ENCODE peak calls at places on chromosomes 13 and 19, in seven cellular contexts. P, W, E, B, Q, Z and Y are unnamed samples.

GRCh38 chr13:44578064-44578394 is 1.9 kb upstream of the TSC22D1 start:
- DNase-seq in P (no peak), B (peak; percentile 42), E (no peak), Z (peak; percentile 70), W (no peak), Q (no peak), Y (no peak)

GRCh38 chr19:1076951-1077350 is 10.0 kb downstream of the ARHGAP45 start:
- DNase-seq in W (no peak), Z (peak; percentile 32), B (no peak), E (no peak), P (no peak), Q (peak; percentile 96), Y (no peak)

GRCh38 chr13:72218966-72219365 is 352.0 kb upstream of the DACH1 start:
- DNase-seq in Z (no peak), Q (no peak), E (no peak), W (no peak), P (no peak), B (no peak), Y (no peak)

GRCh38 chr13:108609353-108609752 is 20.1 kb upstream of the MYO16 start:
- DNase-seq in E (no peak), B (peak; percentile 2), Z (peak; percentile 24), P (no peak), W (no peak), Q (no peak), Y (no peak)

GRCh38 chr13:32060319-32060924 is 28.8 kb downstream of the FRY start:
- DNase-seq in P (peak; percentile 7), E (no peak), W (no peak), B (no peak), Q (no peak), Z (no peak), Y (no peak)

GRCh38 chr19:24000656-24001055 is 86.0 kb downstream of the ZNF726 start:
- DNase-seq in B (no peak), W (no peak), P (no peak), Q (no peak), E (no peak), Z (no peak), Y (no peak)

GRCh38 chr19:33461256-33462111 is 60.1 kb downstream of the PEPD start:
- DNase-seq in E (no peak), Q (no peak), W (no peak), B (no peak), Z (no peak), P (no peak), Y (no peak)

GRCh38 chr19:50772408-50773311 is 2.4 kb downstream of the GPR32 start:
- DNase-seq in P (no peak), Z (peak; percentile 39), E (no peak), W (no peak), B (no peak), Q (peak; percentile 62), Y (no peak)

GRCh38 chr19:18905520-18906236 is 9.7 kb upstream of the CERS1 start:
- DNase-seq in E (no peak), P (no peak), Z (no peak), Q (no peak), W (no peak), B (no peak), Y (no peak)

GRCh38 chr19:41595258-41595889 is 19.4 kb downstream of the CEACAM21 start:
- DNase-seq in Z (peak; percentile 89), W (no peak), E (peak; percentile 60), Q (peak; percentile 81), B (peak; percentile 68), P (no peak), Y (no peak)

GRCh38 chr13:19597523-19597922 is 35.9 kb upstream of the MPHOSPH8 start:
- DNase-seq in P (no peak), W (no peak), E (no peak), Z (peak; percentile 79), Q (no peak), B (peak; percentile 74), Y (no peak)

GRCh38 chr19:52602931-52603330 is 32.8 kb downstream of the ZNF701 start:
- DNase-seq in B (peak; percentile 6), Q (no peak), Z (peak; percentile 49), E (no peak), P (no peak), W (no peak), Y (no peak)

GRCh38 chr19:18896421-18896841 is 473 bp upstream of the CERS1 start:
- DNase-seq in B (peak; percentile 13), W (no peak), Q (no peak), E (no peak), Z (peak; percentile 49), P (no peak), Y (no peak)

GRCh38 chr19:18009412-18010066 is 1.6 kb downstream of the ARRDC2 start:
- DNase-seq in Z (peak; percentile 72), Q (no peak), B (peak; percentile 39), P (no peak), W (no peak), E (no peak), Y (no peak)

GRCh38 chr13:50079278-50080157 is 64.3 kb downstream of the KCNRG start:
- DNase-seq in E (no peak), Q (no peak), W (no peak), Z (no peak), B (no peak), P (no peak), Y (no peak)

GRCh38 chr13:75566658-75567057 is 17.1 kb downstream of the UCHL3 start:
- DNase-seq in Z (peak; percentile 70), Q (peak; percentile 9), W (no peak), E (no peak), B (peak; percentile 36), P (no peak), Y (no peak)

GRCh38 chr13:112204881-112205327 is 138.0 kb downstream of the SOX1 start:
- DNase-seq in P (no peak), W (no peak), E (no peak), Z (no peak), B (no peak), Q (no peak), Y (no peak)

GRCh38 chr19:53057904-53058579 is 13.5 kb downstream of the ERVV-2 start:
- DNase-seq in E (no peak), B (no peak), W (no peak), Z (peak; percentile 45), Q (no peak), P (no peak), Y (no peak)

GRCh38 chr13:110150384-110151091 is 156.4 kb downstream of the COL4A1 start:
- DNase-seq in Q (no peak), P (no peak), Z (peak; percentile 53), E (no peak), B (peak; percentile 66), W (no peak), Y (no peak)

GRCh38 chr13:98415326-98416070 is 161.4 kb downstream of the STK24 start:
- DNase-seq in P (no peak), E (no peak), B (no peak), Z (no peak), Q (no peak), W (no peak), Y (no peak)

GRCh38 chr13:35712907-35713685 is 236.6 kb upstream of the MAB21L1 start:
- DNase-seq in B (peak; percentile 54), W (no peak), P (no peak), Z (peak; percentile 77), E (no peak), Q (no peak), Y (no peak)

GRCh38 chr13:44576396-44577235 is 486 bp upstream of the TSC22D1 start:
- DNase-seq in P (no peak), B (no peak), Q (peak; percentile 28), E (no peak), W (no peak), Z (peak; percentile 58), Y (peak; percentile 37)

GRCh38 chr13:73158851-73159250 is 100.0 kb downstream of the KLF5 start:
- DNase-seq in Q (no peak), W (no peak), P (no peak), Z (peak; percentile 80), E (no peak), B (peak; percentile 82), Y (no peak)

GRCh38 chr13:97951376-97951775 is 2.1 kb upstream of the IPO5 start:
- DNase-seq in Q (no peak), B (no peak), Z (no peak), E (no peak), P (no peak), W (no peak), Y (no peak)

GRCh38 chr13:113607477-113608245 is 23.1 kb downstream of the TFDP1 start:
- DNase-seq in Z (no peak), P (no peak), W (no peak), Q (no peak), E (peak; percentile 53), B (no peak), Y (no peak)

GRCh38 chr13:114097893-114098688 is 34.3 kb downstream of the RASA3 start:
- DNase-seq in W (peak; percentile 8), Z (no peak), Q (no peak), P (no peak), E (no peak), B (no peak), Y (peak; percentile 14)

GRCh38 chr13:113840541-113841354 is 23.1 kb downstream of the GAS6 start:
- DNase-seq in W (no peak), Q (no peak), P (no peak), B (no peak), E (no peak), Z (no peak), Y (peak; percentile 27)

GRCh38 chr19:37885392-37885791 is 21.0 kb downstream of the WDR87 start:
- DNase-seq in Z (no peak), W (no peak), E (no peak), Q (no peak), P (no peak), B (no peak), Y (no peak)

GRCh38 chr19:40600086-40600917 is 867 bp upstream of the LTBP4 start:
- DNase-seq in W (no peak), P (no peak), Z (no peak), B (no peak), E (no peak), Q (no peak), Y (peak; percentile 60)

GRCh38 chr13:77919351-77920294 is 992 bp upstream of the EDNRB start:
- DNase-seq in Q (no peak), P (peak; percentile 10), W (peak; percentile 15), Z (peak; percentile 55), B (peak; percentile 35), E (no peak), Y (peak; percentile 40)
- H3K4me3 ChIP-seq in Q (no peak overlapping the region), P (peak overlapping the region; percentile 63), W (peak overlapping the region; percentile 58), Z (peak overlapping the region; percentile 77), B (peak overlapping the region; percentile 62), E (peak overlapping the region; percentile 47), Y (peak overlapping the region; percentile 38)

GRCh38 chr19:57803594-57804325 is 11.0 kb downstream of the ZNF552 start:
- DNase-seq in Q (no peak), P (no peak), Z (peak; percentile 78), B (peak; percentile 99), E (no peak), W (no peak), Y (no peak)
- H3K4me3 ChIP-seq in Q (no peak overlapping the region), P (peak overlapping the region; percentile 44), Z (peak overlapping the region; percentile 94), B (peak overlapping the region; percentile 66), E (no peak overlapping the region), W (peak overlapping the region; percentile 37), Y (peak overlapping the region; percentile 41)

GRCh38 chr19:4976412-4977298 is 7.7 kb downstream of the KDM4B start:
- DNase-seq in W (peak; percentile 74), B (peak; percentile 93), Q (no peak), E (peak; percentile 94), P (peak; percentile 92), Z (peak; percentile 99), Y (peak; percentile 95)
- H3K4me3 ChIP-seq in W (no peak overlapping the region), B (peak overlapping the region; percentile 43), Q (no peak overlapping the region), E (no peak overlapping the region), P (peak overlapping the region; percentile 40), Z (peak overlapping the region; percentile 43), Y (peak overlapping the region; percentile 10)

DNA sequence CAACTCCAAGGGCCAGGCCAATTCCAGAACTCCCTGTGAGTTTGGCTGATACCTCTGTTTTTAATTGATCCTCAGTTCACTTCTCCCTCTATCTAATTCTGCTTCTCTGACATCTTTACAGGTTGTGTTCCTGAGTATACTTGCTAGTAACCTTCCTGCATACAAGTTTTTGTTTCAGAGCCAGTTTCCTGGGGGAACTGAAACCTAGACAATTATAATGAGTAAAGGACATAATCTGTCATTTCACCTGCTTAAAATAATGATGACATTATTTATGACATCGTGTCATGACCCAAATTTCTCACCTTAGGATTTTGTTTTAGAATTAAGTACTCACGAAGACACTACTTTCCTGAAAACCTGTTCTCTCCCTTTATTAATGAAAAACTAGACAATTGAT is 12.5 kb upstream of the MYCBP2 start:
- DNase-seq in B (no peak), E (no peak), P (no peak), Q (peak; percentile 82), Z (no peak), W (no peak), Y (no peak)
- H3K4me3 ChIP-seq in B (no peak overlapping the region), E (no peak overlapping the region), P (no peak overlapping the region), Q (peak overlapping the region; percentile 60), Z (no peak overlapping the region), W (no peak overlapping the region), Y (no peak overlapping the region)